ENCODE peak calls at places on chromosomes 7 and 10, in six cellular contexts. One of them, this sample, is unnamed.

GRCh38 chr10:46524471-46525176 is 31.8 kb downstream of the GPRIN2 start:
- DNase-seq in AG10803: peak
- DNase-seq in brain microvascular endothelial cell: peak
- DNase-seq in CD4-positive, alpha-beta T cell: no peak
- DNase-seq in HFFc6: peak
- DNase-seq in AG09309: no peak
- DNase-seq in this sample: no peak

GRCh38 chr10:80289451-80290287 is at the start of gene MAT1A:
- DNase-seq in AG10803: peak
- DNase-seq in brain microvascular endothelial cell: no peak
- DNase-seq in CD4-positive, alpha-beta T cell: no peak
- DNase-seq in HFFc6: peak
- DNase-seq in AG09309: no peak
- DNase-seq in this sample: no peak

GRCh38 chr10:113576853-113577252 is 24.0 kb downstream of the HABP2 start:
- DNase-seq in AG10803: peak
- DNase-seq in brain microvascular endothelial cell: peak
- DNase-seq in CD4-positive, alpha-beta T cell: no peak
- DNase-seq in HFFc6: peak
- DNase-seq in AG09309: no peak
- DNase-seq in this sample: no peak

GRCh38 chr10:50561266-50561665 is 62.5 kb downstream of the SGMS1 start:
- DNase-seq in AG10803: peak
- DNase-seq in brain microvascular endothelial cell: peak
- DNase-seq in CD4-positive, alpha-beta T cell: no peak
- DNase-seq in HFFc6: peak
- DNase-seq in AG09309: peak
- DNase-seq in this sample: no peak

GRCh38 chr10:131207584-131208532 is 103.7 kb downstream of the TCERG1L start:
- DNase-seq in AG10803: no peak
- DNase-seq in brain microvascular endothelial cell: no peak
- DNase-seq in CD4-positive, alpha-beta T cell: no peak
- DNase-seq in HFFc6: no peak
- DNase-seq in AG09309: no peak
- DNase-seq in this sample: no peak

GRCh38 chr7:101743995-101744360 is 73.4 kb upstream of the CUX1 start:
- DNase-seq in AG10803: no peak
- DNase-seq in brain microvascular endothelial cell: no peak
- DNase-seq in CD4-positive, alpha-beta T cell: no peak
- DNase-seq in HFFc6: no peak
- DNase-seq in AG09309: no peak
- DNase-seq in this sample: no peak

GRCh38 chr10:43731486-43731885 is 82.8 kb upstream of the ZNF32 start:
- DNase-seq in AG10803: no peak
- DNase-seq in brain microvascular endothelial cell: no peak
- DNase-seq in CD4-positive, alpha-beta T cell: no peak
- DNase-seq in HFFc6: no peak
- DNase-seq in AG09309: no peak
- DNase-seq in this sample: no peak

GRCh38 chr7:36138209-36138608 is 14.8 kb upstream of the EEPD1 start:
- DNase-seq in AG10803: no peak
- DNase-seq in brain microvascular endothelial cell: no peak
- DNase-seq in CD4-positive, alpha-beta T cell: no peak
- DNase-seq in HFFc6: no peak
- DNase-seq in AG09309: no peak
- DNase-seq in this sample: no peak

GRCh38 chr10:60140681-60141632 is 234.6 kb upstream of the CCDC6 start:
- DNase-seq in AG10803: no peak
- DNase-seq in brain microvascular endothelial cell: no peak
- DNase-seq in CD4-positive, alpha-beta T cell: no peak
- DNase-seq in HFFc6: no peak
- DNase-seq in AG09309: no peak
- DNase-seq in this sample: no peak

GRCh38 chr7:32318300-32319018 is 171.7 kb downstream of the LSM5 start:
- DNase-seq in AG10803: no peak
- DNase-seq in brain microvascular endothelial cell: no peak
- DNase-seq in CD4-positive, alpha-beta T cell: no peak
- DNase-seq in HFFc6: no peak
- DNase-seq in AG09309: no peak
- DNase-seq in this sample: no peak

GRCh38 chr7:155750255-155751125 is 61.8 kb downstream of the SHH start:
- DNase-seq in AG10803: no peak
- DNase-seq in brain microvascular endothelial cell: no peak
- DNase-seq in CD4-positive, alpha-beta T cell: no peak
- DNase-seq in HFFc6: no peak
- DNase-seq in AG09309: no peak
- DNase-seq in this sample: no peak

GRCh38 chr10:75452997-75453396 is 21.6 kb downstream of the LRMDA start:
- DNase-seq in AG10803: no peak
- DNase-seq in brain microvascular endothelial cell: no peak
- DNase-seq in CD4-positive, alpha-beta T cell: no peak
- DNase-seq in HFFc6: no peak
- DNase-seq in AG09309: no peak
- DNase-seq in this sample: no peak

DNA sequence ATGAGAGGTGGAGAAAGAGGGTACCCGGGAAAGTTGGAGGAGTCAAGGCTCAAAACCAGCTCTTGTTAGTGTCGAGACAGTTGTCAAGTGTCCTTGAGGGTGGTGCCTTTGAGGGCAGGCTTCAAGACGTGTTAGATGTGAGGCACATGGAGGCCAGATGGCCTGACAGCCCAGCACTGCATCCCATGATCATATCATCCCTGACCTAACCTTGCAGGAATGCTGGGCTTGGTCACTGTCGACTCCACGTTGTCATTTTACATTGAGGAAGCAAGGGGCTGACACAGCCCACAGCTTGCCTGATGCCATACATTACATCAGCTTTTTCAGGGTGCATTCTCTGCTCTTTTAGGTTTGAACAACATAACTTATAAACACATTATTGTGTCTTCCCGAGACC is 114.1 kb downstream of the ABCA13 start:
- DNase-seq in AG10803: peak
- DNase-seq in brain microvascular endothelial cell: peak
- DNase-seq in CD4-positive, alpha-beta T cell: no peak
- DNase-seq in HFFc6: peak
- DNase-seq in AG09309: no peak
- DNase-seq in this sample: no peak
- TF ChIP-seq CTCF in AG10803: no peak
- TF ChIP-seq CTCF in brain microvascular endothelial cell: no peak
- TF ChIP-seq CTCF in CD4-positive, alpha-beta T cell: no peak
- TF ChIP-seq CTCF in HFFc6: no peak
- TF ChIP-seq CTCF in AG09309: no peak
- TF ChIP-seq CTCF in this sample: no peak

DNA sequence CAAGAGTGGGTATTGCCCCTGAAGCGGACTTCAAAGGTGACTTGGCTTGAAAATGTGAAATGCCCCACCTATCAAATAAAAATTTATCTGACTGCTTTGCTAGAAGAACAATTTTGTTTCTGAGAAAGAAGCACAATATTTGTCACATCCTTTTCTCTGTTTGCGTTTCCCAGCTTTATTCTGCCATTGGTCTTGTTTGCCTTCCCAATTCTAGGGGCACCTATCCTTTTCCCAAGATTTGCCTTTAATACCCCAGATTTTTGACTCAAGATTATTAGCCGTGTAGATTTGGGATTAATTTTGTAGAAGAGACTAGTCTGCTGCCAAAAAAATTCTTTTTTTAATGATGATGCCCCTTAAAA is 110.2 kb upstream of the LRGUK start:
- DNase-seq in AG10803: no peak
- DNase-seq in brain microvascular endothelial cell: no peak
- DNase-seq in CD4-positive, alpha-beta T cell: no peak
- DNase-seq in HFFc6: no peak
- DNase-seq in AG09309: no peak
- DNase-seq in this sample: no peak
- TF ChIP-seq CTCF in AG10803: no peak
- TF ChIP-seq CTCF in brain microvascular endothelial cell: no peak
- TF ChIP-seq CTCF in CD4-positive, alpha-beta T cell: peak
- TF ChIP-seq CTCF in HFFc6: peak
- TF ChIP-seq CTCF in AG09309: no peak
- TF ChIP-seq CTCF in this sample: no peak

GRCh38 chr7:33886100-33886623 is 19.2 kb upstream of the BMPER start:
- DNase-seq in AG10803: no peak
- DNase-seq in brain microvascular endothelial cell: no peak
- DNase-seq in CD4-positive, alpha-beta T cell: no peak
- DNase-seq in HFFc6: peak
- DNase-seq in AG09309: no peak
- DNase-seq in this sample: no peak
- TF ChIP-seq CTCF in AG10803: no peak
- TF ChIP-seq CTCF in brain microvascular endothelial cell: peak
- TF ChIP-seq CTCF in CD4-positive, alpha-beta T cell: no peak
- TF ChIP-seq CTCF in HFFc6: peak
- TF ChIP-seq CTCF in AG09309: peak
- TF ChIP-seq CTCF in this sample: no peak

GRCh38 chr7:104767113-104767512 is 246.9 kb upstream of the KMT2E start:
- DNase-seq in AG10803: no peak
- DNase-seq in brain microvascular endothelial cell: no peak
- DNase-seq in CD4-positive, alpha-beta T cell: no peak
- DNase-seq in HFFc6: no peak
- DNase-seq in AG09309: no peak
- DNase-seq in this sample: no peak

GRCh38 chr7:104772405-104772821 is 241.6 kb upstream of the KMT2E start:
- DNase-seq in AG10803: no peak
- DNase-seq in brain microvascular endothelial cell: no peak
- DNase-seq in CD4-positive, alpha-beta T cell: no peak
- DNase-seq in HFFc6: no peak
- DNase-seq in AG09309: no peak
- DNase-seq in this sample: no peak

DNA sequence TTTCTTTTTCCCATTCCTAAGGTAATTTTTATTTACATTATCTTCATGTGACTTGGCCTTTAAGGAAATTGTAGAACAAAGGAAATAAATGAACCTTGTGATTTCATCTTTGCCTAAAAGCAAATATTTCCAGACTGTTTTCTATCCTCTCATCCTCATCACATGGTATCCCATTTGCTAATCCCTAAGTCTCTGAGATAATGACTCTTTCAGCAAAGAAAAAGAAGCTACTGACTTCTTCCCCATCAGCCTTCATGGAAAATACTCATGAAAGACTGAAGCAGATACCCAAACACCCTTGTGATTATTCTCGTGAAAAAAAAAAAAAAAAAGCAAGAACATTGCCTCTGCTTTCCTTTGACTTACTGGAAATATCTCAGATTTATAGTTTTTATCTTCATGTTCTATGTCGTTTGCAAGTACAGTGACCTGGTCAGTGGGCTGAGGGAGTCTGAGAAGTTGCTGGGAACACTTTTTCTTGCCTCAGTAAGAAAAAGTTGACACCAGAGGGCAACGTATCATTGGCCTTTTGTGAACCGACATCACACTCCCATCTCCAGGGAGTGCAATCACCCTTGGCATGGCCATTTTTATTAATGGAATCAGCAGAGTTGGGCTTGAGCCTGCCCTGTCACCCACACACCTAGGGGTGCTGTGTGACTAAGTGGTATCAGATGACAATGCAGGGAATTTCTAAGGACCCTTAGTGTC is 246.0 kb upstream of the KMT2E start:
- DNase-seq in AG10803: no peak
- DNase-seq in brain microvascular endothelial cell: no peak
- DNase-seq in CD4-positive, alpha-beta T cell: no peak
- DNase-seq in HFFc6: no peak
- DNase-seq in AG09309: no peak
- DNase-seq in this sample: no peak
- TF ChIP-seq CTCF in AG10803: no peak
- TF ChIP-seq CTCF in brain microvascular endothelial cell: no peak
- TF ChIP-seq CTCF in CD4-positive, alpha-beta T cell: no peak
- TF ChIP-seq CTCF in HFFc6: no peak
- TF ChIP-seq CTCF in AG09309: no peak
- TF ChIP-seq CTCF in this sample: no peak

DNA sequence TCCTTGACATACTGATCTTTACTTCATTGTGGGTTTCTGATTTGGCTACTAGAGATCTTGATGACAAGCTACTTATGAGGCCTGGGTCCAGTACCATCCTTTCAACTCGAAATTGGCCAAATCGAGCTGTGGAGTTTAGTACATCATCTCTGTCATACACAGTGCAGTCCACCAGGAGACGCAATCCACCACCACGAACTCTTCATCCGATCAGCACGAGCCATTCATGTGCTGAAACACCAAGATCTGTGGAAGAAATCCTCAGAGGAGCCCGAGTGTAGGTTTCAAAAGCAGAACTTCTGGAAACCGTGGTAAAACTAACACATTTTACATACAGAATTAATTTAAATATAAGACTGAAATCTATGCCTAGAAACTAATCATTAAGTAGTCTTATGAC is 14.2 kb downstream of the DNAJC9 start:
- DNase-seq in AG10803: no peak
- DNase-seq in brain microvascular endothelial cell: no peak
- DNase-seq in CD4-positive, alpha-beta T cell: no peak
- DNase-seq in HFFc6: no peak
- DNase-seq in AG09309: no peak
- DNase-seq in this sample: no peak
- TF ChIP-seq CTCF in AG10803: peak
- TF ChIP-seq CTCF in brain microvascular endothelial cell: peak
- TF ChIP-seq CTCF in CD4-positive, alpha-beta T cell: no peak
- TF ChIP-seq CTCF in HFFc6: peak
- TF ChIP-seq CTCF in AG09309: peak
- TF ChIP-seq CTCF in this sample: no peak

GRCh38 chr7:5397657-5398237 is 25.9 kb downstream of the TNRC18 start:
- DNase-seq in AG10803: no peak
- DNase-seq in brain microvascular endothelial cell: no peak
- DNase-seq in CD4-positive, alpha-beta T cell: no peak
- DNase-seq in HFFc6: no peak
- DNase-seq in AG09309: no peak
- DNase-seq in this sample: no peak
- TF ChIP-seq CTCF in AG10803: no peak
- TF ChIP-seq CTCF in brain microvascular endothelial cell: no peak
- TF ChIP-seq CTCF in CD4-positive, alpha-beta T cell: no peak
- TF ChIP-seq CTCF in HFFc6: no peak
- TF ChIP-seq CTCF in AG09309: no peak
- TF ChIP-seq CTCF in this sample: no peak

GRCh38 chr10:13830385-13830784 is 243.6 kb downstream of the PRPF18 start:
- DNase-seq in AG10803: no peak
- DNase-seq in brain microvascular endothelial cell: no peak
- DNase-seq in CD4-positive, alpha-beta T cell: no peak
- DNase-seq in HFFc6: no peak
- DNase-seq in AG09309: no peak
- DNase-seq in this sample: no peak
- TF ChIP-seq CTCF in AG10803: no peak
- TF ChIP-seq CTCF in brain microvascular endothelial cell: peak
- TF ChIP-seq CTCF in CD4-positive, alpha-beta T cell: no peak
- TF ChIP-seq CTCF in HFFc6: peak
- TF ChIP-seq CTCF in AG09309: no peak
- TF ChIP-seq CTCF in this sample: no peak

GRCh38 chr10:52776471-52776903 is 3.9 kb upstream of the MBL2 start:
- DNase-seq in AG10803: no peak
- DNase-seq in brain microvascular endothelial cell: no peak
- DNase-seq in CD4-positive, alpha-beta T cell: no peak
- DNase-seq in HFFc6: no peak
- DNase-seq in AG09309: no peak
- DNase-seq in this sample: no peak

GRCh38 chr10:52779541-52780390 is 7.2 kb upstream of the MBL2 start:
- DNase-seq in AG10803: peak
- DNase-seq in brain microvascular endothelial cell: peak
- DNase-seq in CD4-positive, alpha-beta T cell: no peak
- DNase-seq in HFFc6: peak
- DNase-seq in AG09309: no peak
- DNase-seq in this sample: no peak

GRCh38 chr10:52777414-52777813 is 4.8 kb upstream of the MBL2 start:
- DNase-seq in AG10803: no peak
- DNase-seq in brain microvascular endothelial cell: no peak
- DNase-seq in CD4-positive, alpha-beta T cell: no peak
- DNase-seq in HFFc6: no peak
- DNase-seq in AG09309: no peak
- DNase-seq in this sample: no peak

GRCh38 chr10:52780391-52781155 is 8.0 kb upstream of the MBL2 start:
- DNase-seq in AG10803: no peak
- DNase-seq in brain microvascular endothelial cell: no peak
- DNase-seq in CD4-positive, alpha-beta T cell: no peak
- DNase-seq in HFFc6: no peak
- DNase-seq in AG09309: no peak
- DNase-seq in this sample: no peak

GRCh38 chr10:52778511-52779392 is 6.2 kb upstream of the MBL2 start:
- DNase-seq in AG10803: peak
- DNase-seq in brain microvascular endothelial cell: peak
- DNase-seq in CD4-positive, alpha-beta T cell: no peak
- DNase-seq in HFFc6: peak
- DNase-seq in AG09309: no peak
- DNase-seq in this sample: no peak
- TF ChIP-seq CTCF in AG10803: peak
- TF ChIP-seq CTCF in brain microvascular endothelial cell: peak
- TF ChIP-seq CTCF in CD4-positive, alpha-beta T cell: no peak
- TF ChIP-seq CTCF in HFFc6: peak
- TF ChIP-seq CTCF in AG09309: peak
- TF ChIP-seq CTCF in this sample: peak